ENCODE peak calls at places on chromosomes 11 and 22, in ten cellular contexts. D is neural progenitor cell, J is pancreas, O is left ventricle myocardium inferior, I is fibroblast of mammary gland, B is Peyer's patch, V is tibial artery, M is cardiac muscle cell, P is body of pancreas, U is PC-3. R is an unnamed sample.

GRCh38 chr11:108534274-108534882 is 36.2 kb upstream of the POGLUT3 start:
- DNase-seq in V (no peak), U (no peak), P (no peak), D (no peak), B (no peak), O (no peak), I (no peak), M (no peak), J (no peak), R (no peak)

GRCh38 chr11:72741429-72741833 is 10.8 kb downstream of the ARAP1 start:
- DNase-seq in O (peak), P (no peak), D (peak), M (no peak), U (peak), J (peak), V (no peak), B (no peak), I (no peak), R (no peak)

GRCh38 chr11:61888043-61888442 is 3.3 kb downstream of the FADS3 start:
- DNase-seq in I (peak), U (peak), D (no peak), O (peak), M (peak), V (peak), J (peak), P (peak), B (no peak), R (peak)

GRCh38 chr11:15629690-15630321 is 515.1 kb downstream of the INSC start:
- DNase-seq in D (peak), J (no peak), I (no peak), O (peak), V (peak), P (peak), B (no peak), M (peak), U (no peak), R (no peak)

GRCh38 chr11:833849-834311 is 1.1 kb downstream of the CD151 start:
- DNase-seq in U (peak), D (no peak), M (no peak), B (peak), J (no peak), O (no peak), V (no peak), P (peak), I (no peak), R (peak)

GRCh38 chr11:69245491-69246345 is 48.2 kb upstream of the MYEOV start:
- DNase-seq in J (no peak), I (no peak), B (no peak), D (no peak), O (peak), V (peak), U (no peak), M (no peak), P (peak), R (no peak)

GRCh38 chr22:25091449-25091848 is 108.2 kb upstream of the CRYBB3 start:
- DNase-seq in U (no peak), D (no peak), B (no peak), I (no peak), O (no peak), V (no peak), J (no peak), M (no peak), P (no peak), R (no peak)

GRCh38 chr11:82960000-82960778 is 58.7 kb downstream of the DDIAS start:
- DNase-seq in D (no peak), M (no peak), B (no peak), V (no peak), P (no peak), O (no peak), J (no peak), U (no peak), I (no peak), R (no peak)

GRCh38 chr11:85385561-85385960 is 241.6 kb downstream of the DLG2 start:
- DNase-seq in O (no peak), B (no peak), V (no peak), P (no peak), J (no peak), U (no peak), I (no peak), D (no peak), M (no peak), R (no peak)

GRCh38 chr11:74288911-74289310 is 22.5 kb downstream of the P4HA3 start:
- DNase-seq in I (no peak), V (no peak), J (no peak), O (no peak), B (no peak), U (no peak), M (peak), D (no peak), P (no peak), R (no peak)

GRCh38 chr22:50702261-50702671 is 29.6 kb downstream of the SHANK3 start:
- DNase-seq in J (no peak), I (no peak), B (peak), V (no peak), D (no peak), P (no peak), M (no peak), O (no peak), U (no peak), R (no peak)

GRCh38 chr22:24289781-24290181 is 19.1 kb downstream of the SPECC1L start:
- DNase-seq in P (no peak), J (no peak), M (no peak), O (no peak), V (peak), D (peak), I (no peak), U (no peak), B (no peak), R (peak)

GRCh38 chr11:99352642-99353041 is 331.9 kb downstream of the CNTN5 start:
- DNase-seq in O (peak), I (no peak), J (no peak), V (no peak), P (no peak), B (no peak), M (no peak), D (no peak), U (no peak), R (no peak)

GRCh38 chr22:31876156-31877035 is 67.9 kb upstream of the YWHAH start:
- DNase-seq in I (peak), J (no peak), O (no peak), U (no peak), D (no peak), V (no peak), P (no peak), B (no peak), M (no peak), R (peak)

GRCh38 chr11:82494988-82495432 is 238.7 kb downstream of the FAM181B start:
- DNase-seq in U (peak), B (no peak), V (no peak), M (no peak), P (peak), I (peak), O (no peak), J (no peak), D (peak), R (no peak)

GRCh38 chr22:28034760-28035401 is 115.8 kb upstream of the PITPNB start:
- DNase-seq in U (peak), I (peak), B (peak), P (peak), M (peak), D (no peak), J (peak), V (peak), O (peak), R (peak)

GRCh38 chr11:122778148-122778547 is 60.2 kb upstream of the CRTAM start:
- DNase-seq in I (peak), P (no peak), O (no peak), V (no peak), J (no peak), U (peak), B (no peak), D (no peak), M (no peak), R (no peak)

GRCh38 chr11:59614277-59615131 is 1.1 kb downstream of the OSBP start:
- DNase-seq in J (no peak), V (no peak), B (no peak), U (peak), M (peak), D (no peak), O (no peak), P (no peak), I (peak), R (no peak)

GRCh38 chr11:14974723-14975587 is 2.8 kb upstream of the CALCA start:
- DNase-seq in U (peak), M (peak), O (peak), I (peak), P (peak), J (peak), D (peak), B (peak), V (no peak), R (peak)

GRCh38 chr11:95831198-95831883 is 41.0 kb downstream of the CEP57 start:
- DNase-seq in M (peak), J (no peak), V (no peak), O (no peak), P (no peak), U (peak), B (no peak), I (peak), D (no peak), R (peak)

GRCh38 chr22:47634342-47634741 is 871.9 kb downstream of the TBC1D22A start:
- DNase-seq in I (no peak), M (no peak), U (no peak), B (no peak), D (peak), O (no peak), J (no peak), V (no peak), P (no peak), R (no peak)

GRCh38 chr11:73528420-73528819 is 69.5 kb downstream of the FAM168A start:
- DNase-seq in V (no peak), U (no peak), M (no peak), B (no peak), J (no peak), O (no peak), D (no peak), P (no peak), I (no peak), R (no peak)

GRCh38 chr11:112002491-112003216 is 22.6 kb upstream of the DLAT start:
- DNase-seq in D (no peak), B (no peak), U (no peak), P (no peak), I (no peak), M (no peak), O (no peak), J (no peak), V (no peak), R (no peak)

GRCh38 chr11:112000703-112001102 is 24.5 kb upstream of the DLAT start:
- DNase-seq in V (no peak), J (no peak), P (no peak), O (no peak), I (no peak), U (no peak), B (no peak), D (no peak), M (no peak), R (no peak)

GRCh38 chr11:112005422-112006094 is 19.6 kb upstream of the DLAT start:
- DNase-seq in P (no peak), B (peak), U (no peak), J (no peak), I (no peak), M (no peak), D (no peak), V (no peak), O (no peak), R (no peak)

GRCh38 chr11:111999111-111999510 is 26.1 kb upstream of the DLAT start:
- DNase-seq in J (no peak), D (no peak), M (no peak), O (no peak), V (no peak), P (no peak), B (no peak), U (no peak), I (no peak), R (no peak)

GRCh38 chr11:112004389-112004788 is 20.8 kb upstream of the DLAT start:
- DNase-seq in V (no peak), M (no peak), D (no peak), P (no peak), B (no peak), I (no peak), O (no peak), U (peak), J (no peak), R (no peak)
- TF ChIP-seq CTCF in V (no peak), M (peak), D (peak), P (no peak), B (no peak), I (peak), O (peak), U (peak), J (no peak), R (no peak)

GRCh38 chr11:43575931-43576833 is 104.4 kb upstream of the HSD17B12 start:
- DNase-seq in O (no peak), B (no peak), J (no peak), I (peak), U (no peak), D (no peak), V (no peak), M (peak), P (no peak), R (no peak)

GRCh38 chr11:43574949-43575915 is 105.3 kb upstream of the HSD17B12 start:
- DNase-seq in B (no peak), V (no peak), I (peak), M (peak), J (peak), U (no peak), P (no peak), D (peak), O (peak), R (no peak)

GRCh38 chr11:43577566-43578264 is 102.8 kb upstream of the HSD17B12 start:
- DNase-seq in O (no peak), B (no peak), D (no peak), U (no peak), P (no peak), M (no peak), J (no peak), V (no peak), I (no peak), R (no peak)

GRCh38 chr11:43578346-43579170 is 102.0 kb upstream of the HSD17B12 start:
- DNase-seq in V (no peak), I (peak), O (no peak), P (no peak), D (no peak), J (no peak), M (peak), B (no peak), U (peak), R (peak)

GRCh38 chr11:43576834-43577521 is 103.6 kb upstream of the HSD17B12 start:
- DNase-seq in O (peak), P (peak), M (peak), J (peak), B (no peak), U (peak), V (no peak), I (peak), D (peak), R (peak)
- H3K4me3 ChIP-seq in O (peak), P (no peak), M (peak), J (no peak), B (no peak), U (no peak), V (no peak), I (no peak), D (peak), R (peak)

GRCh38 chr11:66343176-66343575 is 1.7 kb downstream of the BRMS1 start:
- DNase-seq in U (no peak), J (peak), V (no peak), D (no peak), P (no peak), O (no peak), I (no peak), M (no peak), B (no peak), R (no peak)

GRCh38 chr11:66347425-66348276 is at the start of gene B4GAT1:
- DNase-seq in O (peak), P (peak), B (peak), V (peak), I (peak), M (peak), J (peak), U (peak), D (peak), R (peak)

GRCh38 chr11:66346476-66347424 is 679 bp downstream of the B4GAT1 start:
- DNase-seq in P (peak), J (peak), U (no peak), B (no peak), I (no peak), O (no peak), V (no peak), M (no peak), D (peak), R (no peak)

GRCh38 chr11:66345316-66345649 is 379 bp upstream of the BRMS1 start:
- DNase-seq in O (no peak), V (no peak), P (no peak), U (no peak), I (no peak), D (no peak), B (no peak), J (no peak), M (no peak), R (no peak)

GRCh38 chr11:66344550-66345315 is at the start of gene BRMS1:
- DNase-seq in P (peak), B (peak), I (peak), V (peak), J (peak), U (peak), O (peak), D (peak), M (peak), R (peak)
- TF ChIP-seq CTCF in P (peak), B (no peak), I (peak), V (peak), J (peak), U (no peak), O (peak), D (peak), M (no peak), R (no peak)

DNA sequence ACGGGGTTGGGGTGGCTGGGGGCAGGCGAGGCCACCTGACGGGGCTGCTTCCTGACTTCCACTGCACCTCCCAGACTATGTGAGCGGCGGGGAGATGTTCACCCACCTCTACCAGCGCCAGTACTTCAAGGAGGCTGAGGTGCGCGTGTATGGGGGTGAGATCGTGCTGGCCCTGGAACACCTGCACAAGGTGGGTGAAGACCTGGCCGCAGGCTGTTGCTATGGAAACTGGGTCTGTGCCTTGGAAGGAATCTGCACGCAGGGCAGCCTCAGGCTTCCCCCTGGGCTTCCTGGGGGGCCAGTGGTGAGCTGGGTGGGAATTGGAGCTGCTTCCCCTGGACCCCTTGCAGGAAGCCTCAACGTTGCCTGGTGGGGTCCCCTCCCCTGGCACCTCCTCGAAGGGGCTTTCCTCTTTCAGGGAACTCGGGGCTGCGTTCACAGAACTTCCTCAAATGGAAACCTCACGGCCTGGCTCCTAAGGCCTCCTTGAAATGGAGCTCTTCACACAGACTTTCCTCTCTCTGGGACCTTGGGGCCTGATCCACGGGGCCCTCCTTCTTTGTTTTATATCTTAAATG is 1.5 kb downstream of the RPS6KA4 start:
- DNase-seq in J (no peak), D (no peak), M (no peak), O (no peak), I (no peak), P (no peak), B (no peak), V (no peak), U (no peak), R (no peak)
- H3K4me3 ChIP-seq in J (no peak), D (no peak), M (no peak), O (peak), I (no peak), P (no peak), B (peak), V (peak), U (peak), R (no peak)